ENCODE peak calls at places on chromosomes 13 and 19, in six cellular contexts. R is left lung, A is AG04450, L is lower leg skin, C is AG10803, S is heart right ventricle. I is an unnamed sample.

GRCh38 chr13:64234255-64234654 is 2818.6 kb upstream of the PCDH20 start:
- DNase-seq in C (peak; percentile 63), R (no peak), S (no peak), L (no peak), A (no peak), I (peak; percentile 73)

GRCh38 chr13:75995966-75996365 is 359.8 kb downstream of the LMO7 start:
- DNase-seq in A (no peak), L (no peak), S (no peak), C (no peak), R (no peak), I (no peak)

GRCh38 chr19:295687-296370 is 4.6 kb upstream of the PLPP2 start:
- DNase-seq in C (no peak), L (no peak), S (no peak), A (no peak), R (no peak), I (no peak)

GRCh38 chr13:44514278-44514677 is 61.9 kb downstream of the TSC22D1 start:
- DNase-seq in R (no peak), L (no peak), S (no peak), C (no peak), A (no peak), I (no peak)

GRCh38 chr19:49142866-49143335 is 12.3 kb downstream of the HRC start:
- DNase-seq in L (peak; percentile 76), A (peak; percentile 69), C (peak; percentile 87), R (peak; percentile 90), S (peak; percentile 90), I (peak; percentile 75)

GRCh38 chr13:31945202-31945978 is 86.2 kb upstream of the FRY start:
- DNase-seq in L (peak; percentile 75), C (peak; percentile 96), S (peak; percentile 61), A (no peak), R (peak; percentile 82), I (peak; percentile 13)

GRCh38 chr13:51768378-51768921 is 35.5 kb downstream of the DHRS12 start:
- DNase-seq in R (no peak), A (no peak), C (no peak), L (no peak), S (no peak), I (no peak)

GRCh38 chr13:27556109-27556508 is 64.2 kb downstream of the LNX2 start:
- DNase-seq in L (no peak), A (no peak), S (no peak), C (peak; percentile 43), R (no peak), I (peak; percentile 62)

GRCh38 chr13:19984430-19985218 is 26.1 kb downstream of the ZMYM2 start:
- DNase-seq in C (peak; percentile 56), R (no peak), S (no peak), A (peak; percentile 32), L (no peak), I (peak; percentile 37)

GRCh38 chr19:2253106-2254051 is 2.8 kb downstream of the JSRP1 start:
- DNase-seq in L (no peak), R (no peak), A (no peak), S (no peak), C (no peak), I (no peak)

GRCh38 chr19:47109541-47110375 is 3.8 kb downstream of the ZC3H4 start:
- DNase-seq in A (no peak), R (no peak), L (no peak), S (no peak), C (peak; percentile 47), I (no peak)

GRCh38 chr19:35140898-35141626 is 2.0 kb upstream of the FXYD7 start:
- DNase-seq in C (peak; percentile 90), A (peak; percentile 78), R (peak; percentile 91), S (peak; percentile 97), L (peak; percentile 92), I (peak; percentile 40)

GRCh38 chr13:31793246-31793645 is 53.9 kb downstream of the RXFP2 start:
- DNase-seq in A (peak; percentile 3), C (peak; percentile 53), S (no peak), L (no peak), R (no peak), I (no peak)

GRCh38 chr13:48655291-48655690 is 1.6 kb downstream of the CYSLTR2 start:
- DNase-seq in A (no peak), L (no peak), C (no peak), R (no peak), S (no peak), I (no peak)

GRCh38 chr13:19962894-19963293 is 4.4 kb downstream of the ZMYM2 start:
- DNase-seq in S (no peak), R (no peak), C (no peak), L (no peak), A (no peak), I (no peak)

GRCh38 chr13:89965252-89965651 is 1382.2 kb upstream of the MIR17HG start:
- DNase-seq in A (no peak), S (no peak), R (no peak), L (no peak), C (no peak), I (no peak)

GRCh38 chr19:17555929-17556813 is 722 bp downstream of the COLGALT1 start:
- DNase-seq in A (no peak), S (peak; percentile 75), L (peak; percentile 49), R (peak; percentile 84), C (peak; percentile 74), I (no peak)

GRCh38 chr19:10701955-10702307 is 692 bp downstream of the QTRT1 start:
- DNase-seq in L (no peak), A (no peak), R (no peak), C (no peak), S (no peak), I (no peak)

GRCh38 chr19:6503407-6504201 is 1.5 kb upstream of the TUBB4A start:
- DNase-seq in L (no peak), S (peak; percentile 60), A (no peak), C (no peak), R (no peak), I (no peak)

GRCh38 chr19:44720945-44721344 is 22.0 kb downstream of the CEACAM16 start:
- DNase-seq in L (no peak), C (no peak), A (no peak), R (no peak), S (no peak), I (no peak)

GRCh38 chr19:6092329-6093286 is 17.7 kb downstream of the RFX2 start:
- DNase-seq in R (peak; percentile 90), L (peak; percentile 89), S (peak; percentile 82), A (no peak), C (peak; percentile 91), I (no peak)

GRCh38 chr19:29943615-29944014 is 1.6 kb downstream of the URI1 start:
- DNase-seq in R (no peak), A (no peak), S (no peak), C (no peak), L (no peak), I (no peak)

GRCh38 chr13:51583469-51583874 is 790 bp upstream of the WDFY2 start:
- DNase-seq in L (no peak), C (no peak), A (no peak), R (no peak), S (no peak), I (no peak)

GRCh38 chr19:41993612-41994483 is at the start of gene ATP1A3:
- DNase-seq in C (peak; percentile 24), R (peak; percentile 37), L (no peak), S (peak; percentile 74), A (no peak), I (no peak)

GRCh38 chr13:100098445-100099116 is 9.7 kb downstream of the PCCA start:
- DNase-seq in A (no peak), R (no peak), L (no peak), S (no peak), C (no peak), I (no peak)

DNA sequence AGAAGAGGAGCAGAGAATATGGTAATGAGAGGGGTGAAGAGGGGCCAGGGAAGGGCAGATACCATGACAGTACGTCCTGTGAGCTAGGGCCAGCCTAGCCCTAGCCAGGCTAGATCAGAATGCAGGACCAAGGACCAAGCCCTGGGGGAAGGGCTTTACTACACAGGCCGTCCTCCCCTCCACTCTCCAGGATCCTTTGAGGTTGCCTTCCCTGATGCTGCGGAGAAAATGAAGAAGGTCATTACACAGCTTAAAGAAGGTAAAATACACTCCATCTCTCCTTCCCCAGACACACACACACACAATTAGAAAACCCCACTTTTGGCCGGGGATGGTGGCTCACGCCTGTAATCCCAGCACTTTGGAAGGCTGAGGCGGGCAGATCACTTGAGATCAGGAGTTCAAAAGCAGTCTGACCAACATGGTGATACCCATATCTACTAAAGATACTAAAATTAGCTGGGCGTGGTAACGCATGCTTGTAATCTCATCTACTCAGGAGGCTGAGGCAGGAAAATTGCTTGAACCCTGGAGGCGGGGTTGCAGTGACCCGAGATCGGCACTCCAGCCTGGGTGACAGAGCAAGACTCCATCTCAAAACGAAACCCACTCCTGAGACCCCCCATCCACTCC is 8.5 kb downstream of the SPACA6 start:
- DNase-seq in S (no peak), A (no peak), L (no peak), R (no peak), C (no peak), I (no peak)
- H3K4me3 ChIP-seq in S (no peak overlapping the region), A (no peak overlapping the region), L (no peak overlapping the region), R (no peak overlapping the region), C (no peak overlapping the region), I (no peak overlapping the region)

GRCh38 chr13:97914537-97914936 is 38.9 kb upstream of the IPO5 start:
- DNase-seq in L (no peak), R (no peak), S (no peak), A (no peak), C (peak; percentile 84), I (no peak)

GRCh38 chr13:97912139-97912535 is 41.3 kb upstream of the IPO5 start:
- DNase-seq in A (no peak), S (no peak), C (no peak), L (no peak), R (no peak), I (no peak)

GRCh38 chr13:97913206-97913605 is 40.3 kb upstream of the IPO5 start:
- DNase-seq in L (no peak), S (no peak), R (no peak), A (no peak), C (peak; percentile 32), I (no peak)

GRCh38 chr13:97911311-97912138 is 42.0 kb upstream of the IPO5 start:
- DNase-seq in C (peak; percentile 54), A (no peak), R (no peak), S (no peak), L (no peak), I (no peak)
- TF ChIP-seq CTCF in C (peak; percentile 48), A (peak; percentile 50), R (no peak), S (peak; percentile 40), L (no peak), I (peak; percentile 33)

GRCh38 chr19:14383556-14383897 is 2.3 kb downstream of the ADGRE5 start:
- DNase-seq in L (no peak), C (peak; percentile 65), S (peak; percentile 42), A (no peak), R (no peak), I (no peak)
- H3K4me3 ChIP-seq in L (no peak overlapping the region), C (peak overlapping the region; percentile 46), S (peak overlapping the region; percentile 70), A (peak overlapping the region; percentile 31), R (peak overlapping the region; percentile 65), I (no peak overlapping the region)

GRCh38 chr13:95155504-95155903 is 145.7 kb downstream of the ABCC4 start:
- DNase-seq in R (no peak), S (no peak), A (no peak), C (no peak), L (no peak), I (no peak)

GRCh38 chr13:95154441-95154886 is 146.8 kb downstream of the ABCC4 start:
- DNase-seq in A (no peak), C (peak; percentile 29), S (no peak), L (no peak), R (no peak), I (no peak)

GRCh38 chr13:95155093-95155492 is 146.2 kb downstream of the ABCC4 start:
- DNase-seq in R (no peak), L (no peak), A (no peak), S (no peak), C (no peak), I (no peak)

GRCh38 chr13:95153647-95154405 is 147.4 kb downstream of the ABCC4 start:
- DNase-seq in A (no peak), R (no peak), C (peak; percentile 10), L (no peak), S (no peak), I (peak; percentile 6)

GRCh38 chr13:95156208-95156607 is 145.0 kb downstream of the ABCC4 start:
- DNase-seq in S (no peak), R (no peak), C (peak; percentile 17), A (no peak), L (no peak), I (peak; percentile 13)
- TF ChIP-seq CTCF in S (no peak), R (no peak), C (peak; percentile 43), A (peak; percentile 15), L (no peak), I (peak; percentile 37)